ENCODE peak calls at places on chromosomes 13 and 19, in seven cellular contexts. One of them, this sample, is unnamed.

GRCh38 chr13:42049454-42049780 is 969 bp downstream of the DGKH start:
- DNase-seq in HCT116: no peak
- DNase-seq in SK-N-SH: no peak
- DNase-seq in GM12878: peak
- DNase-seq in K562: no peak
- DNase-seq in H1: no peak
- DNase-seq in HepG2: no peak
- DNase-seq in this sample: no peak

GRCh38 chr13:106172176-106172905 is 363.1 kb downstream of the EFNB2 start:
- DNase-seq in SK-N-SH: no peak
- DNase-seq in HepG2: no peak
- DNase-seq in GM12878: no peak
- DNase-seq in HCT116: no peak
- DNase-seq in H1: no peak
- DNase-seq in K562: no peak
- DNase-seq in this sample: no peak

GRCh38 chr19:49489601-49490167 is 2.3 kb downstream of the RPL13A start:
- DNase-seq in SK-N-SH: no peak
- DNase-seq in K562: peak
- DNase-seq in GM12878: no peak
- DNase-seq in HCT116: no peak
- DNase-seq in H1: no peak
- DNase-seq in HepG2: peak
- DNase-seq in this sample: no peak

GRCh38 chr19:30148039-30148438 is 206.0 kb downstream of the URI1 start:
- DNase-seq in HCT116: no peak
- DNase-seq in H1: no peak
- DNase-seq in K562: no peak
- DNase-seq in HepG2: peak
- DNase-seq in SK-N-SH: no peak
- DNase-seq in GM12878: no peak
- DNase-seq in this sample: no peak

GRCh38 chr19:8323781-8324185 is 2.5 kb downstream of the RPS28 start:
- DNase-seq in H1: no peak
- DNase-seq in K562: peak
- DNase-seq in GM12878: no peak
- DNase-seq in HCT116: no peak
- DNase-seq in HepG2: no peak
- DNase-seq in SK-N-SH: no peak
- DNase-seq in this sample: no peak

GRCh38 chr19:42216653-42217521 is 590 bp downstream of the DEDD2 start:
- DNase-seq in SK-N-SH: peak
- DNase-seq in HepG2: peak
- DNase-seq in K562: peak
- DNase-seq in HCT116: no peak
- DNase-seq in GM12878: no peak
- DNase-seq in H1: peak
- DNase-seq in this sample: no peak

GRCh38 chr13:45108716-45109706 is 11.3 kb upstream of the GTF2F2 start:
- DNase-seq in GM12878: peak
- DNase-seq in HCT116: no peak
- DNase-seq in H1: peak
- DNase-seq in HepG2: no peak
- DNase-seq in SK-N-SH: no peak
- DNase-seq in K562: no peak
- DNase-seq in this sample: no peak

GRCh38 chr13:108915095-108915633 is 285.8 kb downstream of the MYO16 start:
- DNase-seq in H1: no peak
- DNase-seq in HepG2: peak
- DNase-seq in K562: no peak
- DNase-seq in GM12878: no peak
- DNase-seq in SK-N-SH: peak
- DNase-seq in HCT116: no peak
- DNase-seq in this sample: no peak

GRCh38 chr13:106143930-106144709 is 391.3 kb downstream of the EFNB2 start:
- DNase-seq in H1: no peak
- DNase-seq in K562: no peak
- DNase-seq in SK-N-SH: no peak
- DNase-seq in GM12878: no peak
- DNase-seq in HepG2: no peak
- DNase-seq in HCT116: peak
- DNase-seq in this sample: no peak

GRCh38 chr19:49664171-49665070 is 1.2 kb downstream of the IRF3 start:
- DNase-seq in GM12878: no peak
- DNase-seq in HepG2: peak
- DNase-seq in H1: peak
- DNase-seq in HCT116: peak
- DNase-seq in SK-N-SH: peak
- DNase-seq in K562: peak
- DNase-seq in this sample: no peak

GRCh38 chr13:46100191-46100877 is 4.5 kb downstream of the CPB2 start:
- DNase-seq in HepG2: no peak
- DNase-seq in HCT116: no peak
- DNase-seq in GM12878: no peak
- DNase-seq in SK-N-SH: no peak
- DNase-seq in K562: no peak
- DNase-seq in H1: no peak
- DNase-seq in this sample: no peak

GRCh38 chr19:1952635-1953034 is 11.7 kb downstream of the CSNK1G2 start:
- DNase-seq in HepG2: no peak
- DNase-seq in GM12878: no peak
- DNase-seq in H1: no peak
- DNase-seq in HCT116: no peak
- DNase-seq in K562: no peak
- DNase-seq in SK-N-SH: no peak
- DNase-seq in this sample: no peak

GRCh38 chr19:42683917-42684513 is 56.3 kb downstream of the PSG3 start:
- DNase-seq in HCT116: peak
- DNase-seq in HepG2: peak
- DNase-seq in K562: peak
- DNase-seq in H1: peak
- DNase-seq in SK-N-SH: peak
- DNase-seq in GM12878: no peak
- DNase-seq in this sample: peak

GRCh38 chr19:18879579-18880373 is 16.2 kb downstream of the CERS1 start:
- DNase-seq in HCT116: peak
- DNase-seq in HepG2: no peak
- DNase-seq in K562: peak
- DNase-seq in SK-N-SH: peak
- DNase-seq in GM12878: no peak
- DNase-seq in H1: peak
- DNase-seq in this sample: no peak

GRCh38 chr19:4916292-4917082 is 7.2 kb downstream of the UHRF1 start:
- DNase-seq in H1: no peak
- DNase-seq in HepG2: no peak
- DNase-seq in SK-N-SH: no peak
- DNase-seq in K562: no peak
- DNase-seq in GM12878: no peak
- DNase-seq in HCT116: no peak
- DNase-seq in this sample: no peak

GRCh38 chr13:62879071-62879470 is 1463.4 kb upstream of the PCDH20 start:
- DNase-seq in SK-N-SH: no peak
- DNase-seq in HCT116: no peak
- DNase-seq in HepG2: no peak
- DNase-seq in GM12878: no peak
- DNase-seq in H1: no peak
- DNase-seq in K562: no peak
- DNase-seq in this sample: no peak

GRCh38 chr13:65966991-65967451 is 1263.1 kb downstream of the PCDH9 start:
- DNase-seq in H1: no peak
- DNase-seq in HCT116: peak
- DNase-seq in K562: peak
- DNase-seq in GM12878: no peak
- DNase-seq in SK-N-SH: peak
- DNase-seq in HepG2: peak
- DNase-seq in this sample: no peak

GRCh38 chr13:64553411-64554129 is 2676.6 kb downstream of the PCDH9 start:
- DNase-seq in SK-N-SH: no peak
- DNase-seq in HCT116: no peak
- DNase-seq in HepG2: no peak
- DNase-seq in H1: no peak
- DNase-seq in GM12878: no peak
- DNase-seq in K562: no peak
- DNase-seq in this sample: no peak

GRCh38 chr19:41993612-41994483 is at the start of gene ATP1A3:
- DNase-seq in K562: peak
- DNase-seq in HCT116: peak
- DNase-seq in H1: peak
- DNase-seq in HepG2: no peak
- DNase-seq in SK-N-SH: peak
- DNase-seq in GM12878: no peak
- DNase-seq in this sample: no peak

GRCh38 chr13:44351505-44351854 is 22.1 kb upstream of the SERP2 start:
- DNase-seq in HCT116: no peak
- DNase-seq in K562: no peak
- DNase-seq in GM12878: no peak
- DNase-seq in H1: no peak
- DNase-seq in SK-N-SH: no peak
- DNase-seq in HepG2: no peak
- DNase-seq in this sample: no peak

GRCh38 chr19:14943601-14944000 is 2.3 kb downstream of the OR7C2 start:
- DNase-seq in K562: no peak
- DNase-seq in H1: no peak
- DNase-seq in HCT116: no peak
- DNase-seq in HepG2: no peak
- DNase-seq in SK-N-SH: no peak
- DNase-seq in GM12878: peak
- DNase-seq in this sample: no peak

GRCh38 chr19:42388851-42389489 is 1.1 kb downstream of the CNFN start:
- DNase-seq in K562: no peak
- DNase-seq in HepG2: no peak
- DNase-seq in GM12878: no peak
- DNase-seq in H1: no peak
- DNase-seq in HCT116: no peak
- DNase-seq in SK-N-SH: no peak
- DNase-seq in this sample: no peak

GRCh38 chr19:5281588-5281987 is 59.0 kb downstream of the PTPRS start:
- DNase-seq in HCT116: no peak
- DNase-seq in HepG2: no peak
- DNase-seq in GM12878: no peak
- DNase-seq in K562: no peak
- DNase-seq in H1: no peak
- DNase-seq in SK-N-SH: peak
- DNase-seq in this sample: no peak

GRCh38 chr13:35855531-35856019 is 275.6 kb downstream of the DCLK1 start:
- DNase-seq in HCT116: peak
- DNase-seq in H1: peak
- DNase-seq in K562: no peak
- DNase-seq in HepG2: no peak
- DNase-seq in GM12878: no peak
- DNase-seq in SK-N-SH: no peak
- DNase-seq in this sample: no peak

GRCh38 chr19:50518091-50519005 is 4.6 kb upstream of the ASPDH start:
- DNase-seq in K562: no peak
- DNase-seq in SK-N-SH: no peak
- DNase-seq in HCT116: no peak
- DNase-seq in GM12878: no peak
- DNase-seq in H1: peak
- DNase-seq in HepG2: no peak
- DNase-seq in this sample: no peak

GRCh38 chr13:114053026-114053425 is 79.2 kb upstream of the C13orf46 start:
- DNase-seq in GM12878: no peak
- DNase-seq in HCT116: no peak
- DNase-seq in K562: no peak
- DNase-seq in H1: no peak
- DNase-seq in SK-N-SH: no peak
- DNase-seq in HepG2: no peak
- DNase-seq in this sample: no peak

GRCh38 chr19:19661675-19662251 is 1.7 kb downstream of the ATP13A1 start:
- DNase-seq in GM12878: peak
- DNase-seq in HepG2: peak
- DNase-seq in H1: peak
- DNase-seq in HCT116: no peak
- DNase-seq in K562: peak
- DNase-seq in SK-N-SH: peak
- DNase-seq in this sample: no peak

GRCh38 chr19:16370671-16371391 is 46.2 kb downstream of the KLF2 start:
- DNase-seq in HepG2: no peak
- DNase-seq in GM12878: no peak
- DNase-seq in SK-N-SH: no peak
- DNase-seq in H1: no peak
- DNase-seq in K562: no peak
- DNase-seq in HCT116: no peak
- DNase-seq in this sample: no peak

DNA sequence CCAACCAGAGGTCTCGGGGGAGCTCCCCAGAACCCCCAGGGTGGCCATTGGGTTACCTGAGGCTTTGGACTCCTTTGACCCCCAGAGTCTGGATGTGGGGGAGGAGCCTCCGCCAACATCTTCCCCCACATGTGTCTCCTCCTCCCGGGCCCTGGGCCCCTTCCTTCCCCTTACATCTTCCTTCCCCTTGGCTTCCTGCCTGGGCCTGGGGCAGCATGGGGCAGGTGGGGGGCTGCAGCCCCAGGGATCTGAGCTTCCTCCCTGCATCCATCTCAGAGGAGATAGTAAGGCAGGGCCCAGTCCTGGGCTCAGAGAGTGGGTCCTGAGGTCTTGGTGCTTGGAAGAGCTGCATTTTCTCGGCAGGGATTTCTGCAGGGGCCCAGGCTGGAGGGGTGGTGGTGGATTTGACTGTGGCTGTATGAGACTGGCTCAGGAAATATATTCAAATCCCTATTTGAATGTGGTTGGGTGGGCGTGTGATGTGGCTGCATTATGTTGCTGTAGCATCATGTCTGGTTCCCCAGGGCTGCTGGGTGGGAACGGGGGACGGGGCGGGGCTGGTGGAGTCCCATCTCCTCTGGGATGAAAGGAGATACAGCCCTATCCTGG is 919 bp downstream of the VAV1 start:
- DNase-seq in HCT116: no peak
- DNase-seq in HepG2: no peak
- DNase-seq in H1: no peak
- DNase-seq in SK-N-SH: no peak
- DNase-seq in GM12878: peak
- DNase-seq in K562: no peak
- DNase-seq in this sample: no peak
- TF ChIP-seq SIN3A in HCT116: no peak
- TF ChIP-seq SIN3A in HepG2: no peak
- TF ChIP-seq SIN3A in H1: no peak
- TF ChIP-seq SIN3A in SK-N-SH: no peak
- TF ChIP-seq SIN3A in GM12878: no peak
- TF ChIP-seq SIN3A in K562: no peak
- TF ChIP-seq SIN3A in this sample: no peak

GRCh38 chr13:103525530-103525929 is 459.3 kb upstream of the SLC10A2 start:
- DNase-seq in GM12878: no peak
- DNase-seq in H1: no peak
- DNase-seq in HepG2: no peak
- DNase-seq in HCT116: no peak
- DNase-seq in K562: no peak
- DNase-seq in SK-N-SH: no peak
- DNase-seq in this sample: no peak
- H3K4me3 ChIP-seq in GM12878: no peak
- H3K4me3 ChIP-seq in H1: no peak
- H3K4me3 ChIP-seq in HepG2: no peak
- H3K4me3 ChIP-seq in HCT116: no peak
- H3K4me3 ChIP-seq in K562: no peak
- H3K4me3 ChIP-seq in SK-N-SH: no peak
- H3K4me3 ChIP-seq in this sample: no peak

GRCh38 chr13:43263047-43263446 is 239.7 kb downstream of the DNAJC15 start:
- DNase-seq in HepG2: no peak
- DNase-seq in HCT116: no peak
- DNase-seq in H1: no peak
- DNase-seq in K562: no peak
- DNase-seq in GM12878: no peak
- DNase-seq in SK-N-SH: no peak
- DNase-seq in this sample: no peak
- TF ChIP-seq SIN3A in HepG2: no peak
- TF ChIP-seq SIN3A in HCT116: no peak
- TF ChIP-seq SIN3A in H1: no peak
- TF ChIP-seq SIN3A in K562: no peak
- TF ChIP-seq SIN3A in GM12878: no peak
- TF ChIP-seq SIN3A in SK-N-SH: no peak
- TF ChIP-seq SIN3A in this sample: no peak

GRCh38 chr13:28854657-28855056 is 34.5 kb downstream of the MTUS2 start:
- DNase-seq in GM12878: no peak
- DNase-seq in HCT116: no peak
- DNase-seq in HepG2: no peak
- DNase-seq in K562: peak
- DNase-seq in H1: no peak
- DNase-seq in SK-N-SH: no peak
- DNase-seq in this sample: no peak
- H3K4me3 ChIP-seq in GM12878: no peak
- H3K4me3 ChIP-seq in HCT116: no peak
- H3K4me3 ChIP-seq in HepG2: no peak
- H3K4me3 ChIP-seq in K562: no peak
- H3K4me3 ChIP-seq in H1: no peak
- H3K4me3 ChIP-seq in SK-N-SH: no peak
- H3K4me3 ChIP-seq in this sample: no peak

This sample was measured in Panc1.